ENCODE peak calls at places on chromosomes 6 and 20, in five cellular contexts. G is COR-L47, D is hepatocyte, N is GM23248, H is HTR-8/SVneo. I is an unnamed sample.

GRCh38 chr6:79702701-79703100 is 71.6 kb downstream of the SH3BGRL2 start:
- DNase-seq in G (no peak), D (no peak), N (no peak), H (no peak), I (no peak)

GRCh38 chr6:23180504-23181293 is 611.3 kb downstream of the HDGFL1 start:
- DNase-seq in G (peak; percentile 97), D (peak; percentile 51), N (peak; percentile 57), H (no peak), I (no peak)

GRCh38 chr6:17277256-17277655 is 3.9 kb upstream of the RBM24 start:
- DNase-seq in G (no peak), D (no peak), N (peak; percentile 15), H (no peak), I (no peak)

GRCh38 chr6:134950482-134950881 is 581 bp upstream of the ALDH8A1 start:
- DNase-seq in G (no peak), D (no peak), N (no peak), H (no peak), I (no peak)

GRCh38 chr6:105648276-105648675 is 245.4 kb upstream of the PREP start:
- DNase-seq in G (no peak), D (no peak), N (no peak), H (no peak), I (no peak)

GRCh38 chr6:33696538-33697518 is 14.7 kb downstream of the UQCC2 start:
- DNase-seq in G (peak; percentile 97), D (no peak), N (peak; percentile 68), H (no peak), I (no peak)

GRCh38 chr20:62666736-62667529 is 24.6 kb downstream of the SLCO4A1 start:
- DNase-seq in G (peak; percentile 77), D (no peak), N (no peak), H (no peak), I (no peak)

GRCh38 chr6:169620171-169621125 is 81.4 kb downstream of the WDR27 start:
- DNase-seq in G (no peak), D (peak; percentile 35), N (peak; percentile 63), H (no peak), I (no peak)

GRCh38 chr20:31691646-31692275 is 30.9 kb downstream of the BCL2L1 start:
- DNase-seq in G (no peak), D (no peak), N (peak; percentile 59), H (no peak), I (no peak)

GRCh38 chr6:157405986-157406385 is 25.0 kb downstream of the ZDHHC14 start:
- DNase-seq in G (no peak), D (peak; percentile 32), N (peak; percentile 15), H (peak; percentile 65), I (no peak)

GRCh38 chr20:7996898-7997297 is 22.7 kb downstream of the TMX4 start:
- DNase-seq in G (no peak), D (no peak), N (no peak), H (no peak), I (no peak)

GRCh38 chr6:3414704-3415453 is 42.0 kb downstream of the SLC22A23 start:
- DNase-seq in G (no peak), D (peak; percentile 79), N (no peak), H (no peak), I (no peak)

GRCh38 chr6:21608610-21609009 is 15.1 kb downstream of the SOX4 start:
- DNase-seq in G (no peak), D (no peak), N (no peak), H (no peak), I (no peak)

GRCh38 chr6:37038297-37039198 is 33.1 kb downstream of the FGD2 start:
- DNase-seq in G (no peak), D (peak; percentile 49), N (peak; percentile 27), H (no peak), I (no peak)

GRCh38 chr6:22925920-22926587 is 356.7 kb downstream of the HDGFL1 start:
- DNase-seq in G (no peak), D (no peak), N (peak; percentile 22), H (no peak), I (no peak)

GRCh38 chr6:165805067-165805525 is 142.1 kb upstream of the PDE10A start:
- DNase-seq in G (no peak), D (no peak), N (no peak), H (no peak), I (no peak)

GRCh38 chr6:124132256-124132655 is 328.6 kb downstream of the NKAIN2 start:
- DNase-seq in G (no peak), D (no peak), N (no peak), H (no peak), I (no peak)

GRCh38 chr6:87608802-87609201 is 18.9 kb downstream of the ORC3 start:
- DNase-seq in G (no peak), D (no peak), N (no peak), H (no peak), I (no peak)

GRCh38 chr6:107321793-107322192 is 137.6 kb downstream of the PDSS2 start:
- DNase-seq in G (no peak), D (no peak), N (peak; percentile 22), H (no peak), I (no peak)

GRCh38 chr20:1375515-1375914 is 17.3 kb downstream of the FKBP1A start:
- DNase-seq in G (no peak), D (no peak), N (peak; percentile 87), H (peak; percentile 73), I (no peak)

GRCh38 chr6:105644073-105644489 is 241.2 kb upstream of the PREP start:
- DNase-seq in G (no peak), D (no peak), N (no peak), H (no peak), I (no peak)

GRCh38 chr20:24968278-24968677 is 19.2 kb downstream of the CST7 start:
- DNase-seq in G (no peak), D (no peak), N (no peak), H (no peak), I (no peak)

GRCh38 chr6:143405381-143406154 is 44.9 kb downstream of the ADAT2 start:
- DNase-seq in G (no peak), D (no peak), N (peak; percentile 88), H (no peak), I (no peak)

GRCh38 chr6:143575440-143575839 is 63.9 kb upstream of the FUCA2 start:
- DNase-seq in G (peak; percentile 40), D (peak; percentile 84), N (peak; percentile 83), H (peak; percentile 82), I (peak; percentile 38)

GRCh38 chr6:903746-904145 is 210.8 kb upstream of the EXOC2 start:
- DNase-seq in G (no peak), D (no peak), N (peak; percentile 37), H (peak; percentile 11), I (no peak)

GRCh38 chr6:111823831-111824607 is 49.2 kb downstream of the FYN start:
- DNase-seq in G (no peak), D (no peak), N (peak; percentile 77), H (peak; percentile 45), I (no peak)

GRCh38 chr6:49668083-49668511 is 31.5 kb upstream of the RHAG start:
- DNase-seq in G (no peak), D (peak; percentile 5), N (no peak), H (peak; percentile 7), I (no peak)

GRCh38 chr20:9220874-9221547 is 152.1 kb downstream of the PLCB4 start:
- DNase-seq in G (no peak), D (peak; percentile 9), N (peak; percentile 73), H (no peak), I (no peak)

GRCh38 chr6:140485740-140486467 is 1111.5 kb upstream of the CITED2 start:
- DNase-seq in G (no peak), D (peak; percentile 12), N (peak; percentile 97), H (no peak), I (no peak)

GRCh38 chr20:63830821-63831593 is at the start of gene ZBTB46:
- DNase-seq in G (peak; percentile 47), D (peak; percentile 84), N (peak; percentile 75), H (peak; percentile 93), I (no peak)

GRCh38 chr20:34249291-34249690 is 8.1 kb downstream of the ASIP start:
- DNase-seq in G (no peak), D (no peak), N (peak; percentile 54), H (no peak), I (no peak)

I was measured in activated CD4-positive, alpha-beta T cell treated with anti-CD3 and anti-CD28 coated beads for 24 hours.